ENCODE peak calls at places on chromosomes 5 and 9, in ten cellular contexts. U is PC-9, Q is HCT116, R is SK-N-SH, P is GM23248, V is GM23338, E is PC-3, L is hepatocyte, Y is Karpas-422, M is MM.1S. F is an unnamed sample.

GRCh38 chr9:87657190-87657589 is 68.7 kb upstream of the CTSL start:
- DNase-seq in V (no peak), R (no peak), P (no peak), E (no peak), L (no peak), M (no peak), U (no peak), Q (no peak), Y (no peak), F (no peak)

GRCh38 chr5:169161022-169161680 is 139.8 kb downstream of the SLIT3 start:
- DNase-seq in L (peak; percentile 86), Q (no peak), Y (no peak), V (peak; percentile 35), P (peak; percentile 96), R (peak; percentile 25), U (no peak), M (no peak), E (peak; percentile 87), F (no peak)

GRCh38 chr5:133744030-133744645 is 131.8 kb upstream of the FSTL4 start:
- DNase-seq in V (no peak), E (no peak), U (no peak), P (no peak), L (no peak), Q (no peak), M (no peak), Y (no peak), R (no peak), F (peak; percentile 5)

GRCh38 chr5:171155621-171156020 is 153.4 kb upstream of the TLX3 start:
- DNase-seq in Q (no peak), M (no peak), Y (no peak), E (peak; percentile 31), V (no peak), P (peak; percentile 48), L (no peak), U (no peak), R (no peak), F (no peak)

GRCh38 chr5:119031905-119032304 is 39.0 kb upstream of the DMXL1 start:
- DNase-seq in M (no peak), V (peak; percentile 13), R (no peak), E (no peak), Y (peak; percentile 59), Q (peak; percentile 34), P (no peak), L (no peak), U (no peak), F (peak; percentile 76)

GRCh38 chr5:151881626-151882225 is 42.9 kb downstream of the GLRA1 start:
- DNase-seq in R (no peak), Q (no peak), V (peak; percentile 25), P (no peak), L (no peak), M (no peak), U (no peak), Y (no peak), E (no peak), F (no peak)

GRCh38 chr9:12666813-12667212 is 26.4 kb upstream of the TYRP1 start:
- DNase-seq in M (no peak), Y (no peak), V (peak; percentile 66), L (no peak), U (no peak), P (no peak), R (no peak), E (peak; percentile 32), Q (no peak), F (no peak)

GRCh38 chr9:132516911-132517310 is 65.5 kb upstream of the BARHL1 start:
- DNase-seq in E (no peak), L (no peak), Y (no peak), U (no peak), R (peak; percentile 54), M (no peak), V (no peak), P (no peak), Q (no peak), F (no peak)

GRCh38 chr9:75027187-75028107 is 646 bp downstream of the CARNMT1 start:
- DNase-seq in Q (peak; percentile 2), V (peak; percentile 63), L (peak; percentile 78), U (peak; percentile 60), P (peak; percentile 80), R (peak; percentile 85), Y (peak; percentile 83), M (peak; percentile 66), E (peak; percentile 20), F (peak; percentile 72)

DNA sequence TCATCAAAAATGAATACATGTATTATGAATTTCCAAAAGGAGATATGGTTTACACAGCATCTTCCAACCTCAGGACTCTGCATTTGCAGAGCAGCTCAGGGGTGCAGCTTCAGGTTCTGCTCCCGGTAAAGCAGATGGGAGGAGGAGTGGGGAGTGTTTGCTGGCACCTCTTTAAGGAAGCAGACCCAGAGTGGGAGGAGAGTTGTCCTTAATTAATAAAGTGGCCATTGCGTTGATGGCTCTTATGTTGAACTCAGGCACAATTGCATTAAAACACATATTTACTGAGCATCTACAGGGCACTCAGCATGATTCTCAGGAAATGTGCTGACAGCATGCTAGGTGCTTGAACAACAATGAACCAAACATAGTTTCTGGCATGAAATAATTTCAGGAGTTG is 121.0 kb downstream of the PDZD2 start:
- DNase-seq in M (no peak), Q (no peak), L (no peak), Y (no peak), E (no peak), R (no peak), P (no peak), V (no peak), U (no peak), F (no peak)
- H3K9me2 ChIP-seq in M (no peaks in the 10 kb centered on the region), Q (no peaks in the 10 kb centered on the region), L (no peaks in the 10 kb centered on the region), Y (no peaks in the 10 kb centered on the region), E (no peaks in the 10 kb centered on the region), R (no peaks in the 10 kb centered on the region), P (no peaks in the 10 kb centered on the region), V (no peaks in the 10 kb centered on the region), U (no peaks in the 10 kb centered on the region), F (no peaks in the 10 kb centered on the region)

GRCh38 chr5:150457562-150458240 is 8.2 kb upstream of the RPS14 start:
- DNase-seq in L (no peak), P (no peak), V (no peak), U (no peak), Y (peak; percentile 32), M (no peak), E (no peak), Q (no peak), R (no peak), F (peak; percentile 24)
- H3K9me2 ChIP-seq in L (no peaks in the 10 kb centered on the region), P (no peaks in the 10 kb centered on the region), V (no peaks in the 10 kb centered on the region), U (no peaks in the 10 kb centered on the region), Y (no peaks in the 10 kb centered on the region), M (no peaks in the 10 kb centered on the region), E (no peaks in the 10 kb centered on the region), Q (no peaks in the 10 kb centered on the region), R (no peaks in the 10 kb centered on the region), F (no peaks in the 10 kb centered on the region)

GRCh38 chr5:81750308-81751008 is 439 bp downstream of the SSBP2 start:
- DNase-seq in U (peak; percentile 7), E (no peak), R (peak; percentile 76), V (peak; percentile 62), Q (no peak), Y (peak; percentile 73), P (peak; percentile 68), L (peak; percentile 67), M (peak; percentile 31), F (peak; percentile 63)
- H3K9me2 ChIP-seq in U (no peaks in the 10 kb centered on the region), E (no peaks in the 10 kb centered on the region), R (no peaks in the 10 kb centered on the region), V (no peaks in the 10 kb centered on the region), Q (no peaks in the 10 kb centered on the region), Y (no peaks in the 10 kb centered on the region), P (no peaks in the 10 kb centered on the region), L (no peaks in the 10 kb centered on the region), M (no peaks in the 10 kb centered on the region), F (no peaks in the 10 kb centered on the region)

DNA sequence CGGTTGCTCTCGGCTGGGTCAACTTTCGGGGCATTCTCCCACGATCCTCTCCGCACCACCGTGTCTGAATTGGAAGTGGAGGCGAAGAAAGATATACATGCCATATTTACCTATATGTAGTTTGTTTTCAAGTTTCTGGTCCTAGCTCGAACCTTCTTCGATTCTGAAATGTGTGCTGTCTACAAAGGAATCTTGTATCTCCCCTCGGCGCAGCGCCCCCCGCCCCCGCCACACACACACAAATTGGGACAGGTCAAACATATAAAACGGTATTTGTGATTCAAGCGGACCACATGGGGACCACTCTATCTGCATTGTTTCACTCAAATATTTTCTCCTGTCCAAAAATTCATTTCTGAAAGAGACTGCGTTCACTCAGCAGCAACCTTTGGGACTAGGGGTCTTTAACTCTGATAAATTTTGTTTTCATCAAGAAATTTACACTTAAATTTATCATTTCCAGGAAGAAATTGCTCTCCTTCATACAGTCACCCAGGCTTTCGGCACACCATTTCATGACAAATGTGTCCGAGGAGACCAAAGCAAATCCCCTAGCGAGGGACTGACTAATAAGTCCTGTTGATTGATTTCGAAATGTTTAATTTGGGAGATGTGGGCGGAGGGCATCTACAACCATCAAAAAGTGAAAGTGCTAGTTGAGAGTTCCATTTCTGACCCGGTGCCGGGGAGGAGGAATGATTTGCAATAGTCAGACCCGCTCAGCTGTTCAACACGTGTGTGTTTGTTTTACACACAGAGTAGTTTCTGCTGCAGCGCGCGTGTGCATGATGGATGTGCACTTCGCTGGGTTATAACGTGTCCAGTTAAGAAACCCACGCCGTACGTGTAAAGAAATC is 1.1 kb upstream of the NR4A3 start:
- DNase-seq in P (peak; percentile 88), L (peak; percentile 73), U (no peak), E (peak; percentile 39), Q (no peak), Y (peak; percentile 84), R (no peak), M (peak; percentile 39), V (peak; percentile 22), F (peak; percentile 66)
- H3K9me2 ChIP-seq in P (no peaks in the 10 kb centered on the region), L (no peaks in the 10 kb centered on the region), U (no peaks in the 10 kb centered on the region), E (no peaks in the 10 kb centered on the region), Q (no peaks in the 10 kb centered on the region), Y (no peaks in the 10 kb centered on the region), R (no peaks in the 10 kb centered on the region), M (no peaks in the 10 kb centered on the region), V (no peaks in the 10 kb centered on the region), F (no peaks in the 10 kb centered on the region)

GRCh38 chr9:126869368-126869767 is 8.9 kb downstream of the ZBTB34 start:
- DNase-seq in L (no peak), M (no peak), U (no peak), R (no peak), E (no peak), P (peak; percentile 40), Y (no peak), V (no peak), Q (no peak), F (no peak)

GRCh38 chr9:126875780-126876510 is 15.5 kb downstream of the ZBTB34 start:
- DNase-seq in E (no peak), Y (no peak), P (no peak), L (no peak), V (no peak), R (no peak), M (no peak), Q (no peak), U (no peak), F (no peak)

GRCh38 chr9:126874546-126875314 is 14.3 kb downstream of the ZBTB34 start:
- DNase-seq in R (no peak), E (no peak), M (no peak), P (peak; percentile 9), L (no peak), U (peak; percentile 36), Y (no peak), V (no peak), Q (no peak), F (no peak)

GRCh38 chr9:126877418-126877817 is 17.0 kb downstream of the ZBTB34 start:
- DNase-seq in P (no peak), U (no peak), L (no peak), M (no peak), E (no peak), V (no peak), R (no peak), Q (no peak), Y (no peak), F (peak; percentile 34)

GRCh38 chr9:126872516-126872915 is 12.1 kb downstream of the ZBTB34 start:
- DNase-seq in Y (no peak), V (no peak), L (no peak), U (no peak), M (no peak), P (no peak), E (no peak), Q (no peak), R (no peak), F (no peak)
- H3K9me2 ChIP-seq in Y (no peaks in the 10 kb centered on the region), V (no peaks in the 10 kb centered on the region), L (no peaks in the 10 kb centered on the region), U (no peaks in the 10 kb centered on the region), M (no peaks in the 10 kb centered on the region), P (no peaks in the 10 kb centered on the region), E (no peaks in the 10 kb centered on the region), Q (no peaks in the 10 kb centered on the region), R (no peaks in the 10 kb centered on the region), F (no peaks in the 10 kb centered on the region)

F was measured in OCI-LY7.